ENCODE peak calls at places on chromosomes 11 and 22, in five cellular contexts. T is T-helper 1 cell, C is EH, E is NCI-H774, G is COR-L47. S is an unnamed sample.

GRCh38 chr22:42800731-42801536 is 56.1 kb downstream of the ARFGAP3 start:
- DNase-seq in T (no peak), C (no peak), E (peak), G (peak), S (no peak)

GRCh38 chr22:37269930-37270678 is 12.2 kb upstream of the CYTH4 start:
- DNase-seq in T (no peak), C (no peak), E (no peak), G (no peak), S (no peak)

GRCh38 chr11:8006349-8006977 is 19.3 kb downstream of the EIF3F start:
- DNase-seq in T (peak), C (peak), E (peak), G (peak), S (peak)

GRCh38 chr11:11316651-11317050 is 36.4 kb downstream of the CSNK2A3 start:
- DNase-seq in T (no peak), C (no peak), E (no peak), G (no peak), S (no peak)

GRCh38 chr11:12263141-12263693 is 114.2 kb upstream of the PARVA start:
- DNase-seq in T (no peak), C (peak), E (no peak), G (no peak), S (no peak)

GRCh38 chr11:39341461-39341860 is 2118.0 kb downstream of the LRRC4C start:
- DNase-seq in T (no peak), C (no peak), E (no peak), G (no peak), S (no peak)

GRCh38 chr11:86265194-86265593 is 20.6 kb downstream of the EED start:
- DNase-seq in T (no peak), C (no peak), E (no peak), G (no peak), S (no peak)

GRCh38 chr11:131928992-131929391 is 558.6 kb downstream of the NTM start:
- DNase-seq in T (no peak), C (no peak), E (no peak), G (no peak), S (no peak)

GRCh38 chr11:121790435-121790834 is 325.6 kb downstream of the BLID start:
- DNase-seq in T (no peak), C (no peak), E (no peak), G (no peak), S (no peak)

GRCh38 chr22:37906364-37907008 is 389 bp downstream of the MICALL1 start:
- DNase-seq in T (peak), C (no peak), E (no peak), G (no peak), S (peak)

GRCh38 chr22:41285441-41285819 is 557 bp downstream of the RANGAP1 start:
- DNase-seq in T (peak), C (peak), E (no peak), G (peak), S (peak)

S was measured in HAP-1.